ENCODE peak calls at places on chromosomes 6 and 20, in ten cellular contexts. One of them, this sample, is unnamed.
A peak's percentile ranks its signal among the peaks of the same experiment; 100 is the strongest.

GRCh38 chr6:56335733-56336132 is 88.4 kb upstream of the COL21A1 start:
- DNase-seq in colonic mucosa: no peak
- DNase-seq in lower lobe of right lung: no peak
- DNase-seq in cardiac muscle cell: no peak
- DNase-seq in heart left ventricle: no peak
- DNase-seq in sigmoid colon: no peak
- DNase-seq in PC-3: peak; percentile 95
- DNase-seq in upper lobe of right lung: no peak
- DNase-seq in lung: no peak
- DNase-seq in tibial nerve: no peak
- DNase-seq in this sample: no peak

GRCh38 chr6:154249499-154250298 is 106.9 kb downstream of the IPCEF1 start:
- DNase-seq in lung: no peak
- DNase-seq in PC-3: no peak
- DNase-seq in upper lobe of right lung: no peak
- DNase-seq in heart left ventricle: no peak
- DNase-seq in sigmoid colon: no peak
- DNase-seq in cardiac muscle cell: no peak
- DNase-seq in tibial nerve: no peak
- DNase-seq in colonic mucosa: no peak
- DNase-seq in lower lobe of right lung: no peak
- DNase-seq in this sample: no peak

GRCh38 chr6:165640767-165641166 is 22.3 kb downstream of the PDE10A start:
- DNase-seq in colonic mucosa: no peak
- DNase-seq in PC-3: no peak
- DNase-seq in upper lobe of right lung: no peak
- DNase-seq in cardiac muscle cell: no peak
- DNase-seq in heart left ventricle: no peak
- DNase-seq in lung: no peak
- DNase-seq in lower lobe of right lung: no peak
- DNase-seq in sigmoid colon: no peak
- DNase-seq in tibial nerve: no peak
- DNase-seq in this sample: no peak

GRCh38 chr6:82396964-82397761 is 33.5 kb downstream of the TPBG start:
- DNase-seq in PC-3: peak; percentile 93
- DNase-seq in sigmoid colon: no peak
- DNase-seq in cardiac muscle cell: no peak
- DNase-seq in colonic mucosa: no peak
- DNase-seq in lower lobe of right lung: no peak
- DNase-seq in lung: no peak
- DNase-seq in upper lobe of right lung: no peak
- DNase-seq in heart left ventricle: no peak
- DNase-seq in tibial nerve: no peak
- DNase-seq in this sample: no peak

GRCh38 chr6:63856271-63856670 is 220.7 kb downstream of the PHF3 start:
- DNase-seq in sigmoid colon: no peak
- DNase-seq in lower lobe of right lung: no peak
- DNase-seq in PC-3: no peak
- DNase-seq in cardiac muscle cell: no peak
- DNase-seq in lung: no peak
- DNase-seq in heart left ventricle: no peak
- DNase-seq in colonic mucosa: no peak
- DNase-seq in tibial nerve: no peak
- DNase-seq in upper lobe of right lung: no peak
- DNase-seq in this sample: no peak

GRCh38 chr6:37456126-37456525 is 23.1 kb downstream of the CMTR1 start:
- DNase-seq in heart left ventricle: no peak
- DNase-seq in PC-3: peak; percentile 69
- DNase-seq in cardiac muscle cell: no peak
- DNase-seq in colonic mucosa: no peak
- DNase-seq in tibial nerve: no peak
- DNase-seq in lower lobe of right lung: no peak
- DNase-seq in upper lobe of right lung: no peak
- DNase-seq in lung: no peak
- DNase-seq in sigmoid colon: no peak
- DNase-seq in this sample: no peak

GRCh38 chr20:32332614-32333013 is 25.5 kb upstream of the ASXL1 start:
- DNase-seq in upper lobe of right lung: no peak
- DNase-seq in heart left ventricle: no peak
- DNase-seq in lower lobe of right lung: no peak
- DNase-seq in sigmoid colon: no peak
- DNase-seq in cardiac muscle cell: no peak
- DNase-seq in PC-3: peak; percentile 79
- DNase-seq in colonic mucosa: no peak
- DNase-seq in tibial nerve: no peak
- DNase-seq in lung: no peak
- DNase-seq in this sample: no peak

GRCh38 chr6:132259070-132259469 is 142.2 kb downstream of the MOXD1 start:
- DNase-seq in tibial nerve: no peak
- DNase-seq in cardiac muscle cell: no peak
- DNase-seq in upper lobe of right lung: no peak
- DNase-seq in sigmoid colon: no peak
- DNase-seq in PC-3: peak; percentile 40
- DNase-seq in lower lobe of right lung: no peak
- DNase-seq in colonic mucosa: no peak
- DNase-seq in heart left ventricle: no peak
- DNase-seq in lung: no peak
- DNase-seq in this sample: no peak

GRCh38 chr6:79224005-79224404 is 10.5 kb downstream of the HMGN3 start:
- DNase-seq in cardiac muscle cell: no peak
- DNase-seq in lower lobe of right lung: no peak
- DNase-seq in lung: no peak
- DNase-seq in heart left ventricle: no peak
- DNase-seq in sigmoid colon: no peak
- DNase-seq in upper lobe of right lung: no peak
- DNase-seq in colonic mucosa: no peak
- DNase-seq in PC-3: no peak
- DNase-seq in tibial nerve: no peak
- DNase-seq in this sample: no peak

GRCh38 chr6:22789315-22789714 is 219.9 kb downstream of the HDGFL1 start:
- DNase-seq in lower lobe of right lung: no peak
- DNase-seq in tibial nerve: no peak
- DNase-seq in colonic mucosa: no peak
- DNase-seq in PC-3: no peak
- DNase-seq in lung: no peak
- DNase-seq in upper lobe of right lung: no peak
- DNase-seq in sigmoid colon: no peak
- DNase-seq in cardiac muscle cell: no peak
- DNase-seq in heart left ventricle: no peak
- DNase-seq in this sample: no peak

DNA sequence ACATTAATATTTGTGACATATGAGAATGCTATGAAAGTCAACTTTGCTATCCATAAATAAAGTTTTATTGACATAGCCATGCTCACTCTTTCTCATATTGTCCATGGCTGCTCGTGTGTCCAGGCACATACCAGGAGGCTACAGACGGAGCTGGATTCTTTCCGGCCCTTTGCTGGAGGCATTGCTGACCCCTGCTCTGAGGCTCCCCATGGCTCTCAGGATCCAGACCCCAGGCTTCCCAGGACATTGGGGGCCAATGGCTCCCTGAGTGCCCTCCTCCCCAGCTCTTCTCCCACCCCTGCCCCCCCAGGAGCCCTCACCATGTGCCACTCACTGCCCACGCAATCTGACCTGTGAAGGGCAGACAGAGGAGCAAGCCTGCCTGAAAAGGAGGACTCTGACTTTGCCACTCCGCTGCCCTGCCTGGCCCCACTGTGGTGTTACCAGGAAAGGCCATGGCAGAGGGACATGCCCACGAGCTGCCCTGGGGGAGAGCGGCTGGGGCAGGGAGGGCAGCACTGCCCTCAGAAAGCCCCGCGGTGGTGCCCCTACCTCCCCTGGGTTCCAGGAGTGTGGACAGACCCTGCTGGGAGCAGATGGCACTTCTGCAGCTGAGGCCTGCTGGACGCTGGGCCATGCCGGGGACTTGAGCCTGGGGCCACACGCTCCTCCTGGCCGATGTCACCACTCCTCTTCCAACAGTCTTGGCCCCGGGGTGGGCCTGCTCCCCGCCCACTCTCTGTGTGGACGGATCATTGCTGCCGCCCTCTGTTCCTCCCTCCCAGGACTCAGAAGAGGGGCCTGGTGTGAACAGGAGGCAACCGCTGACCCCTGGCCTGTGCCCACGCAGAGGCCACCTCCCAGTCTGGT is 97.8 kb upstream of the BHLHE23 start:
- DNase-seq in colonic mucosa: no peak
- DNase-seq in upper lobe of right lung: no peak
- DNase-seq in PC-3: no peak
- DNase-seq in lower lobe of right lung: no peak
- DNase-seq in cardiac muscle cell: no peak
- DNase-seq in heart left ventricle: no peak
- DNase-seq in lung: no peak
- DNase-seq in tibial nerve: no peak
- DNase-seq in sigmoid colon: no peak
- DNase-seq in this sample: no peak
- TF ChIP-seq CTCF in colonic mucosa: no peak
- TF ChIP-seq CTCF in upper lobe of right lung: no peak
- TF ChIP-seq CTCF in PC-3: no peak
- TF ChIP-seq CTCF in lower lobe of right lung: no peak
- TF ChIP-seq CTCF in cardiac muscle cell: no peak
- TF ChIP-seq CTCF in heart left ventricle: no peak
- TF ChIP-seq CTCF in lung: no peak
- TF ChIP-seq CTCF in tibial nerve: no peak
- TF ChIP-seq CTCF in sigmoid colon: no peak
- TF ChIP-seq CTCF in this sample: no peak

GRCh38 chr6:18078875-18079274 is 43.6 kb downstream of the NHLRC1 start:
- DNase-seq in lung: no peak
- DNase-seq in sigmoid colon: no peak
- DNase-seq in PC-3: no peak
- DNase-seq in upper lobe of right lung: no peak
- DNase-seq in colonic mucosa: no peak
- DNase-seq in heart left ventricle: no peak
- DNase-seq in tibial nerve: no peak
- DNase-seq in cardiac muscle cell: no peak
- DNase-seq in lower lobe of right lung: no peak
- DNase-seq in this sample: no peak
- H3K4me1 ChIP-seq in lung: no peaks in the 10 kb centered on the region
- H3K4me1 ChIP-seq in sigmoid colon: no peaks in the 10 kb centered on the region
- H3K4me1 ChIP-seq in PC-3: peaks cover 8% of the 10 kb centered on the region
- H3K4me1 ChIP-seq in upper lobe of right lung: peaks cover 3% of the 10 kb centered on the region
- H3K4me1 ChIP-seq in colonic mucosa: no peaks in the 10 kb centered on the region
- H3K4me1 ChIP-seq in heart left ventricle: no peaks in the 10 kb centered on the region
- H3K4me1 ChIP-seq in tibial nerve: no peaks in the 10 kb centered on the region
- H3K4me1 ChIP-seq in cardiac muscle cell: no peaks in the 10 kb centered on the region
- H3K4me1 ChIP-seq in lower lobe of right lung: no peaks in the 10 kb centered on the region
- H3K4me1 ChIP-seq in this sample: no peaks in the 10 kb centered on the region

GRCh38 chr6:90177544-90178293 is 118.9 kb downstream of the BACH2 start:
- DNase-seq in upper lobe of right lung: no peak
- DNase-seq in heart left ventricle: no peak
- DNase-seq in tibial nerve: no peak
- DNase-seq in colonic mucosa: no peak
- DNase-seq in sigmoid colon: no peak
- DNase-seq in lung: no peak
- DNase-seq in cardiac muscle cell: no peak
- DNase-seq in PC-3: no peak
- DNase-seq in lower lobe of right lung: no peak
- DNase-seq in this sample: no peak

GRCh38 chr6:90180526-90180925 is 116.1 kb downstream of the BACH2 start:
- DNase-seq in cardiac muscle cell: no peak
- DNase-seq in upper lobe of right lung: no peak
- DNase-seq in tibial nerve: no peak
- DNase-seq in lung: no peak
- DNase-seq in heart left ventricle: no peak
- DNase-seq in lower lobe of right lung: no peak
- DNase-seq in colonic mucosa: no peak
- DNase-seq in sigmoid colon: no peak
- DNase-seq in PC-3: no peak
- DNase-seq in this sample: no peak

GRCh38 chr6:90175627-90176538 is 120.8 kb downstream of the BACH2 start:
- DNase-seq in cardiac muscle cell: no peak
- DNase-seq in heart left ventricle: no peak
- DNase-seq in upper lobe of right lung: no peak
- DNase-seq in PC-3: no peak
- DNase-seq in lower lobe of right lung: no peak
- DNase-seq in sigmoid colon: no peak
- DNase-seq in colonic mucosa: no peak
- DNase-seq in lung: no peak
- DNase-seq in tibial nerve: no peak
- DNase-seq in this sample: no peak

GRCh38 chr6:90178294-90178678 is 118.4 kb downstream of the BACH2 start:
- DNase-seq in PC-3: no peak
- DNase-seq in upper lobe of right lung: no peak
- DNase-seq in lower lobe of right lung: no peak
- DNase-seq in tibial nerve: no peak
- DNase-seq in heart left ventricle: no peak
- DNase-seq in cardiac muscle cell: no peak
- DNase-seq in sigmoid colon: no peak
- DNase-seq in colonic mucosa: no peak
- DNase-seq in lung: no peak
- DNase-seq in this sample: no peak

DNA sequence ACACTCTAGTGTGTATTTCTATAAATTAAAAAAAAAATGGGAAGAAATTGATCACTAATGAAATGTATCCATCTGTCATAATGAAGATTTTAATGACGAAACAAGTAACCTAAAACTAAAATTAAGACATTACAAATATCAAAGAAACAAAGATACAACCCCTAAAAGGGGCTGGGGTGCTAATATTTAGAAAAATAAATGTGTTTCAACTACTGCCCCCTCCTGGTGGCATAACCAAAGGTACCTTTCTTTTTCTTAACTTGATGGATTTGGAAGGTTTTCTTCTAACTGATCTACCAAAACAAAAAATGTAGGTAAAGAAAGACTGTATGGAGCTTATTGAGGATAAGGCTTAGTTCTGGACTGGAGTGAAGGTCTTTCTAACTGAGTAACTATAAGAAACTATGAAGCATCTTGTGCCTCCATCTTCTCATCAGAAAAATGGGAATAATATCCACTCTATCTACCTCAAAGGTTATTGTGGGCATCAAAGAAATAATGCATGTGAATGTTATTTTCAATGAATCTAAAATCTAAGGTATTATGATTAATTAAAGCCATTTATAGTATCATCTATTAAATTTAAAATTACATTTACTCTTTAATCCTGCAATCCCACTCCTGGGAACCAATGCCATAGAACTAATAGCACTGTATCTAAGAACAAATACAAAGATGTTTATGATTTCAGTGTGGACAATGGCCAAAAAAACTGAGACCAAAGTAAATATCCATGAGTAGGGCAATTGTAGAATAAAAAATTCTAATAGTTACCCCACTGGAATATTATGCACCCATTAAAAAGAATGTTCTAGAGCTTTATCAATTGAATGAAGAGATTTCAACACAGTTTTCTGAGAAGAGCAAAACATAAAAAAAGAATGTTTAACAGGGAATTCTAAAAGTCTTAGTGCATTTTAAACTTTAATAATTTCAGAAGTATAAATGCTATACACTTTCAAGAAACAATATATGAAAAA is 117.2 kb downstream of the BACH2 start:
- DNase-seq in lung: no peak
- DNase-seq in tibial nerve: no peak
- DNase-seq in lower lobe of right lung: no peak
- DNase-seq in cardiac muscle cell: no peak
- DNase-seq in heart left ventricle: no peak
- DNase-seq in upper lobe of right lung: no peak
- DNase-seq in PC-3: peak; percentile 35
- DNase-seq in sigmoid colon: no peak
- DNase-seq in colonic mucosa: no peak
- DNase-seq in this sample: no peak
- TF ChIP-seq CTCF in lung: no peak
- TF ChIP-seq CTCF in tibial nerve: peak; percentile 18
- TF ChIP-seq CTCF in lower lobe of right lung: peak; percentile 45
- TF ChIP-seq CTCF in cardiac muscle cell: peak; percentile 48
- TF ChIP-seq CTCF in heart left ventricle: peak; percentile 43
- TF ChIP-seq CTCF in upper lobe of right lung: peak; percentile 55
- TF ChIP-seq CTCF in PC-3: peak; percentile 71
- TF ChIP-seq CTCF in sigmoid colon: no peak
- TF ChIP-seq CTCF in colonic mucosa: peak; percentile 40
- TF ChIP-seq CTCF in this sample: peak; percentile 26

GRCh38 chr6:24257282-24257681 is 100.6 kb downstream of the DCDC2 start:
- DNase-seq in upper lobe of right lung: no peak
- DNase-seq in cardiac muscle cell: no peak
- DNase-seq in tibial nerve: no peak
- DNase-seq in heart left ventricle: no peak
- DNase-seq in colonic mucosa: no peak
- DNase-seq in PC-3: peak; percentile 30
- DNase-seq in lower lobe of right lung: no peak
- DNase-seq in sigmoid colon: no peak
- DNase-seq in lung: no peak
- DNase-seq in this sample: no peak
- H3K4me1 ChIP-seq in upper lobe of right lung: no peaks in the 10 kb centered on the region
- H3K4me1 ChIP-seq in cardiac muscle cell: no peaks in the 10 kb centered on the region
- H3K4me1 ChIP-seq in tibial nerve: no peaks in the 10 kb centered on the region
- H3K4me1 ChIP-seq in heart left ventricle: no peaks in the 10 kb centered on the region
- H3K4me1 ChIP-seq in colonic mucosa: no peaks in the 10 kb centered on the region
- H3K4me1 ChIP-seq in PC-3: no peaks in the 10 kb centered on the region
- H3K4me1 ChIP-seq in lower lobe of right lung: no peaks in the 10 kb centered on the region
- H3K4me1 ChIP-seq in sigmoid colon: no peaks in the 10 kb centered on the region
- H3K4me1 ChIP-seq in lung: no peaks in the 10 kb centered on the region
- H3K4me1 ChIP-seq in this sample: no peaks in the 10 kb centered on the region